ENCODE peak calls at places on chromosomes 7 and 10, in six cellular contexts. One of them, this sample, is unnamed.

GRCh38 chr7:39709768-39710291 is 86.5 kb downstream of the RALA start:
- DNase-seq in stimulated activated CD8-positive, alpha-beta memory T cell treated with anti-CD3 and anti-CD28 coated beads, Interleukin-7, amount 100 ng/mL, for 1 hour: no peak
- DNase-seq in CD4-positive, CD25-positive, alpha-beta regulatory T cell: no peak
- DNase-seq in activated CD4-positive, alpha-beta T cell treated with anti-CD3 and anti-CD28 coated beads, Interleukin-2, amount 50 U/mL, for 48 hours: no peak
- DNase-seq in RWPE1: no peak
- DNase-seq in esophagus muscularis mucosa: no peak
- DNase-seq in this sample: no peak

GRCh38 chr10:42970451-42971250 is 106.2 kb upstream of the RET start:
- DNase-seq in stimulated activated CD8-positive, alpha-beta memory T cell treated with anti-CD3 and anti-CD28 coated beads, Interleukin-7, amount 100 ng/mL, for 1 hour: no peak
- DNase-seq in CD4-positive, CD25-positive, alpha-beta regulatory T cell: no peak
- DNase-seq in activated CD4-positive, alpha-beta T cell treated with anti-CD3 and anti-CD28 coated beads, Interleukin-2, amount 50 U/mL, for 48 hours: no peak
- DNase-seq in RWPE1: no peak
- DNase-seq in esophagus muscularis mucosa: peak
- DNase-seq in this sample: no peak

GRCh38 chr10:73407495-73407894 is 6.4 kb downstream of the ANXA7 start:
- DNase-seq in stimulated activated CD8-positive, alpha-beta memory T cell treated with anti-CD3 and anti-CD28 coated beads, Interleukin-7, amount 100 ng/mL, for 1 hour: no peak
- DNase-seq in CD4-positive, CD25-positive, alpha-beta regulatory T cell: no peak
- DNase-seq in activated CD4-positive, alpha-beta T cell treated with anti-CD3 and anti-CD28 coated beads, Interleukin-2, amount 50 U/mL, for 48 hours: no peak
- DNase-seq in RWPE1: no peak
- DNase-seq in esophagus muscularis mucosa: no peak
- DNase-seq in this sample: no peak

GRCh38 chr10:6140141-6140841 is 51.5 kb downstream of the RBM17 start:
- DNase-seq in stimulated activated CD8-positive, alpha-beta memory T cell treated with anti-CD3 and anti-CD28 coated beads, Interleukin-7, amount 100 ng/mL, for 1 hour: no peak
- DNase-seq in CD4-positive, CD25-positive, alpha-beta regulatory T cell: no peak
- DNase-seq in activated CD4-positive, alpha-beta T cell treated with anti-CD3 and anti-CD28 coated beads, Interleukin-2, amount 50 U/mL, for 48 hours: peak
- DNase-seq in RWPE1: no peak
- DNase-seq in esophagus muscularis mucosa: no peak
- DNase-seq in this sample: peak

GRCh38 chr7:1906087-1906830 is 236.2 kb downstream of the ELFN1 start:
- DNase-seq in stimulated activated CD8-positive, alpha-beta memory T cell treated with anti-CD3 and anti-CD28 coated beads, Interleukin-7, amount 100 ng/mL, for 1 hour: no peak
- DNase-seq in CD4-positive, CD25-positive, alpha-beta regulatory T cell: no peak
- DNase-seq in activated CD4-positive, alpha-beta T cell treated with anti-CD3 and anti-CD28 coated beads, Interleukin-2, amount 50 U/mL, for 48 hours: no peak
- DNase-seq in RWPE1: no peak
- DNase-seq in esophagus muscularis mucosa: no peak
- DNase-seq in this sample: no peak

GRCh38 chr10:58823983-58824382 is 311.3 kb downstream of the BICC1 start:
- DNase-seq in stimulated activated CD8-positive, alpha-beta memory T cell treated with anti-CD3 and anti-CD28 coated beads, Interleukin-7, amount 100 ng/mL, for 1 hour: no peak
- DNase-seq in CD4-positive, CD25-positive, alpha-beta regulatory T cell: no peak
- DNase-seq in activated CD4-positive, alpha-beta T cell treated with anti-CD3 and anti-CD28 coated beads, Interleukin-2, amount 50 U/mL, for 48 hours: no peak
- DNase-seq in RWPE1: no peak
- DNase-seq in esophagus muscularis mucosa: no peak
- DNase-seq in this sample: no peak

GRCh38 chr7:137661634-137662033 is 185.1 kb downstream of the DGKI start:
- DNase-seq in stimulated activated CD8-positive, alpha-beta memory T cell treated with anti-CD3 and anti-CD28 coated beads, Interleukin-7, amount 100 ng/mL, for 1 hour: no peak
- DNase-seq in CD4-positive, CD25-positive, alpha-beta regulatory T cell: no peak
- DNase-seq in activated CD4-positive, alpha-beta T cell treated with anti-CD3 and anti-CD28 coated beads, Interleukin-2, amount 50 U/mL, for 48 hours: no peak
- DNase-seq in RWPE1: no peak
- DNase-seq in esophagus muscularis mucosa: no peak
- DNase-seq in this sample: no peak

GRCh38 chr7:139321071-139321745 is 19.9 kb upstream of the FMC1 start:
- DNase-seq in stimulated activated CD8-positive, alpha-beta memory T cell treated with anti-CD3 and anti-CD28 coated beads, Interleukin-7, amount 100 ng/mL, for 1 hour: no peak
- DNase-seq in CD4-positive, CD25-positive, alpha-beta regulatory T cell: no peak
- DNase-seq in activated CD4-positive, alpha-beta T cell treated with anti-CD3 and anti-CD28 coated beads, Interleukin-2, amount 50 U/mL, for 48 hours: no peak
- DNase-seq in RWPE1: no peak
- DNase-seq in esophagus muscularis mucosa: peak
- DNase-seq in this sample: no peak

GRCh38 chr10:124403548-124403947 is 15.2 kb downstream of the OAT start:
- DNase-seq in stimulated activated CD8-positive, alpha-beta memory T cell treated with anti-CD3 and anti-CD28 coated beads, Interleukin-7, amount 100 ng/mL, for 1 hour: no peak
- DNase-seq in CD4-positive, CD25-positive, alpha-beta regulatory T cell: peak
- DNase-seq in activated CD4-positive, alpha-beta T cell treated with anti-CD3 and anti-CD28 coated beads, Interleukin-2, amount 50 U/mL, for 48 hours: peak
- DNase-seq in RWPE1: peak
- DNase-seq in esophagus muscularis mucosa: no peak
- DNase-seq in this sample: no peak